ENCODE peak calls at places on chromosomes 12 and 14, in seven cellular contexts. U is fibroblast of the aortic adventitia, Z is brain microvascular endothelial cell, I is GM23248, C is lower leg skin, M is coronary artery, S is keratinocyte. W is an unnamed sample.

GRCh38 chr14:68715032-68715924 is 77.6 kb downstream of the ZFP36L1 start:
- DNase-seq in U (no peak), Z (peak; percentile 75), I (peak; percentile 54), C (peak; percentile 21), M (peak; percentile 41), S (no peak), W (peak; percentile 40)

GRCh38 chr12:108099085-108099484 is 30.0 kb upstream of the WSCD2 start:
- DNase-seq in U (no peak), Z (no peak), I (peak; percentile 35), C (no peak), M (peak; percentile 16), S (no peak), W (peak; percentile 10)

GRCh38 chr12:6688543-6688999 is 604 bp downstream of the ZNF384 start:
- DNase-seq in U (no peak), Z (peak; percentile 2), I (peak; percentile 37), C (no peak), M (no peak), S (no peak), W (no peak)

GRCh38 chr14:95548328-95548929 is 13.6 kb downstream of the GLRX5 start:
- DNase-seq in U (no peak), Z (no peak), I (no peak), C (peak; percentile 62), M (no peak), S (no peak), W (no peak)

GRCh38 chr12:89346741-89347324 is 5.5 kb downstream of the DUSP6 start:
- DNase-seq in U (peak; percentile 68), Z (peak; percentile 68), I (peak; percentile 43), C (no peak), M (no peak), S (no peak), W (peak; percentile 80)

GRCh38 chr12:80946591-80946990 is 8.9 kb upstream of the LIN7A start:
- DNase-seq in U (peak; percentile 37), Z (no peak), I (peak; percentile 40), C (no peak), M (no peak), S (no peak), W (peak; percentile 12)

GRCh38 chr12:68809190-68810026 is 1.4 kb downstream of the MDM2 start:
- DNase-seq in U (peak; percentile 55), Z (no peak), I (peak; percentile 35), C (no peak), M (no peak), S (no peak), W (no peak)

GRCh38 chr14:104875811-104876210 is 10.7 kb downstream of the CEP170B start:
- DNase-seq in U (no peak), Z (no peak), I (no peak), C (no peak), M (no peak), S (no peak), W (no peak)

GRCh38 chr14:54768501-54768900 is 134.1 kb downstream of the GCH1 start:
- DNase-seq in U (no peak), Z (no peak), I (no peak), C (no peak), M (no peak), S (no peak), W (no peak)

GRCh38 chr12:50039151-50039835 is 14.0 kb upstream of the RACGAP1 start:
- DNase-seq in U (peak; percentile 79), Z (peak; percentile 74), I (peak; percentile 75), C (peak; percentile 97), M (no peak), S (peak; percentile 73), W (peak; percentile 84)

GRCh38 chr12:104470521-104470920 is 13.8 kb downstream of the CHST11 start:
- DNase-seq in U (no peak), Z (no peak), I (no peak), C (no peak), M (no peak), S (no peak), W (no peak)

GRCh38 chr12:104472748-104473147 is 16.0 kb downstream of the CHST11 start:
- DNase-seq in U (no peak), Z (no peak), I (no peak), C (no peak), M (no peak), S (no peak), W (no peak)

GRCh38 chr12:104475269-104475668 is 18.5 kb downstream of the CHST11 start:
- DNase-seq in U (no peak), Z (no peak), I (no peak), C (no peak), M (no peak), S (no peak), W (no peak)

GRCh38 chr12:104471336-104471735 is 14.6 kb downstream of the CHST11 start:
- DNase-seq in U (no peak), Z (no peak), I (no peak), C (no peak), M (no peak), S (no peak), W (no peak)

DNA sequence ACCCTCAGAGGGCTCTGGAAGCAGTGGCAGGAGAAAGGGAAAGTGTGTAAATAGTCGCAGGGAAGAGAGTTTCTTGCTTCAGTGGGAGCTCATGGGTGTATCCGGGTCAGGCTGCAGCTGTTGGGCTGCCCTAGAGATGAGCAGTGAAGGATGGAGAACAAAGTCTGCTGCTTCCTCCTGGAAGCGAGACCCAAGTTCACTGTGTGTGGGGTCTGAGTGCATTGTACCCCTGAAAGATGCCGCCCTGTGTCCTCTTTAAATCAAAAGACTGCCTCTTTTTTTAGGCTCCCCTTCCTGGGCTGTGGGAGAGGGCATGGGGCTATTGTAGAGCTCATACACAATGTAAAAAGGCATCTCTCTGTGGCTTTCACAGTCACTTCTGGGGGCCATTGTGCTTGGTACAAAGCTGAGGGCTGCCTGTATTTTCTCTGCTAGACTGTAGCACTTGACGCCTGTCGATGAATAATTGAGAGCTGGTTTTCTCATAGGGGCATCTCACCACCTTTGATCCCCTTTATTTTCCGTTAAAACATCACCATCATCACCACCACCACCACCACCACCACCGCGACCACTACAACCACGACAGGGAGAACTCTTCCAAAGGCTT is 16.7 kb downstream of the CHST11 start:
- DNase-seq in U (no peak), Z (no peak), I (no peak), C (no peak), M (no peak), S (no peak), W (no peak)
- H3K4me3 ChIP-seq in U (no peak overlapping the region), Z (no peak overlapping the region), I (no peak overlapping the region), C (no peak overlapping the region), M (no peak overlapping the region), S (no peak overlapping the region), W (no peak overlapping the region)

DNA sequence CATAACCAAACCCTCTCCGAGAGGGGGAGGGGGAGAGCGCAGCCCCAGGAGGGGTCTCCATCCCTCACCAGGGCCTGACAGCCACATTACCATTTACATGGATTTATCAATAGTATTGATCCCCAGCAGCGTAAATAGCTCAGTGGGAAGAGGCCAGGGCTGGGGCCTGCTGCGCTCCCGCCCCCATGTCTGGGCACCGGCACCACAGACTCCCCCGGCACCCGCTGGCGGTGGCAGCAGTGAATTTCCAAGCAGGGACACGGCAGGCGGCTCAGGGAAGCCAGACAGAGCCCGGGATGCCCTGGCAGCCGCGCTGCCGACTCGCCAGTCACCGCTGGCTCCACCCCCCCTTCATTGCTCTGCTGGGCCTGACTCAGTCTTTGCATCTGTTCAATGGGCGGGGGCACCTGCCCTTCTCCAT is 2.3 kb downstream of the NCOR2 start:
- DNase-seq in U (no peak), Z (no peak), I (peak; percentile 77), C (no peak), M (no peak), S (no peak), W (no peak)
- H3K4me3 ChIP-seq in U (peak overlapping the region; percentile 86), Z (peak overlapping the region; percentile 82), I (peak overlapping the region; percentile 97), C (no peak overlapping the region), M (peak overlapping the region; percentile 98), S (peak overlapping the region; percentile 97), W (no peak overlapping the region)

DNA sequence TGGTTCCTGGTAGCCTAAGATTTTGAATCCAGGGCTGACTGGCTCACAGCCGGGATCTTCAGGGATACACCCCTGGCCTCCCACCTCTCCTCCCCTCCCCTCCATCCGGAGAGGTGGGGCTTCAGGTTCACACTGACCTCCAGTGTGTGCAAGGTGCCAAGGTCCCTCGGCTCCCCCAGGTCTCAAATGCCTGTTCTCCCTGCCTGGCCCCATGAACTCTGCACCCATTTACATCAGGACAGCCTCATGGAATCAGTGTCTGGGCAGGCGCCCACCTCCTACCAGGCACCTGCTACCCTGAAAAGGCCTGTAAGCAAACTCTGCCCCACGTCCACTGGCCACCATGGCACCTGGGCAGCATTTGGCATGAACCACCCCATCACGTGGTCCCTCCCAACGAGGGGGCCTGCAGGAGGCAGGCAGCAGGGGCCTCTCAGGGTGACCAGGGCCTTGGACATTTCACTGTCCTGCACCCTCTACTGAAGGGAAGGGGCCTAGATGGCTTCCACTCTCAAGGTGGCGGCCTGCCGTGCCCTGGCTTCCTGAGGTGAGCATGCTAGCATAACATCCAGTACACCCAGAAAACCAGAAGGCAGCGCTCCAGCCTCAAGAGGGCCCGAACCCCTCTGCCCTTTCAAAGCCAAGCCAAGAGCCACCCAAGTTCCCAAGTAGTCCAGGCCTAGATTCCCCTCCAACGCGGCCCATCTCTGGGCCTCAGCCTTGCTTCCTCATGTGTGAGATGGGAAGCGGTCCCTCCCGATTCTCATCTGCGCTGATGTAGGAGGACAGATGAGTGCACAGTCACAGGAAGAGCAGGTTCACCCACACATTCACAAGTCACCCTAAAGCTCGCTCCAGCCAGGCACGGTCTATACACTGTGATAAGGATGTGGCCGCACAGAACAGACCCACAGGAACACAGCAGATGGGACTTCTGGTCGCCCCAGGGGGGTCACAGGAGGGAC is 37.3 kb downstream of the CCDC85C start:
- DNase-seq in U (no peak), Z (no peak), I (no peak), C (no peak), M (no peak), S (no peak), W (no peak)
- H3K4me3 ChIP-seq in U (no peak overlapping the region), Z (no peak overlapping the region), I (no peak overlapping the region), C (no peak overlapping the region), M (no peak overlapping the region), S (no peak overlapping the region), W (no peak overlapping the region)

GRCh38 chr12:85877459-85877858 is 3.4 kb downstream of the NTS start:
- DNase-seq in U (no peak), Z (no peak), I (no peak), C (no peak), M (no peak), S (no peak), W (no peak)

GRCh38 chr12:85872497-85873091 is 1.5 kb upstream of the NTS start:
- DNase-seq in U (peak; percentile 80), Z (peak; percentile 43), I (peak; percentile 73), C (no peak), M (no peak), S (peak; percentile 25), W (peak; percentile 64)

GRCh38 chr12:85874064-85874463 is at the start of gene NTS:
- DNase-seq in U (no peak), Z (no peak), I (no peak), C (no peak), M (no peak), S (no peak), W (peak; percentile 7)
- H3K4me3 ChIP-seq in U (no peak within 1 kb of the TSS), Z (no peak within 1 kb of the TSS), I (no peak within 1 kb of the TSS), C (no peak within 1 kb of the TSS), M (no peak within 1 kb of the TSS), S (no peak within 1 kb of the TSS), W (no peak within 1 kb of the TSS)